ENCODE peak calls at places on chromosomes 1 and 21, in seven cellular contexts. V is fibroblast of mammary gland, O is Panc1, E is RWPE1, K is thyroid gland, I is fibroblast of pulmonary artery, M is HL-60. A is an unnamed sample.

GRCh38 chr1:59549903-59550302 is 253.0 kb downstream of the FGGY start:
- DNase-seq in M (peak; percentile 82), I (peak; percentile 92), O (no peak), V (peak; percentile 91), E (no peak), K (no peak), A (peak; percentile 88)

GRCh38 chr1:183106166-183106565 is 79.9 kb upstream of the LAMC2 start:
- DNase-seq in O (no peak), V (peak; percentile 55), K (no peak), M (no peak), I (no peak), E (no peak), A (no peak)

GRCh38 chr1:14928412-14928811 is 225.1 kb upstream of the TMEM51 start:
- DNase-seq in I (peak; percentile 28), V (no peak), E (no peak), K (no peak), O (no peak), M (no peak), A (no peak)

GRCh38 chr1:13700521-13701273 is 709 bp downstream of the PRDM2 start:
- DNase-seq in I (peak; percentile 39), K (peak; percentile 40), M (peak; percentile 39), V (peak; percentile 34), O (no peak), E (peak; percentile 26), A (peak; percentile 52)

GRCh38 chr1:182707116-182707515 is 22.7 kb upstream of the RGS8 start:
- DNase-seq in K (peak; percentile 63), I (peak; percentile 6), M (no peak), E (no peak), O (no peak), V (no peak), A (no peak)

GRCh38 chr1:181396811-181397210 is 86.5 kb upstream of the CACNA1E start:
- DNase-seq in M (no peak), V (no peak), O (no peak), E (no peak), I (no peak), K (no peak), A (no peak)

GRCh38 chr21:38498057-38498833 is at the start of gene ERG:
- DNase-seq in V (no peak), M (no peak), E (no peak), O (no peak), I (no peak), K (peak; percentile 13), A (no peak)

GRCh38 chr1:191993549-191993948 is 164.7 kb upstream of the RGS18 start:
- DNase-seq in V (peak; percentile 2), M (peak; percentile 6), I (peak; percentile 72), E (no peak), O (no peak), K (no peak), A (no peak)

GRCh38 chr1:12756756-12757433 is 10.9 kb downstream of the CFAP107 start:
- DNase-seq in V (no peak), M (no peak), K (no peak), I (no peak), E (no peak), O (no peak), A (peak; percentile 45)

GRCh38 chr1:30277415-30277814 is 446.0 kb downstream of the MATN1 start:
- DNase-seq in O (no peak), I (no peak), E (no peak), M (no peak), V (no peak), K (no peak), A (no peak)

GRCh38 chr1:54229281-54229891 is 29.4 kb downstream of the MRPL37 start:
- DNase-seq in M (no peak), E (peak; percentile 18), K (no peak), I (peak; percentile 35), O (no peak), V (peak; percentile 53), A (peak; percentile 43)

GRCh38 chr1:151837841-151838490 is 1.7 kb downstream of the C2CD4D start:
- DNase-seq in M (no peak), O (no peak), V (no peak), E (no peak), I (no peak), K (no peak), A (no peak)

GRCh38 chr1:109509176-109510134 is at the start of gene AMIGO1:
- DNase-seq in V (peak; percentile 22), O (no peak), M (peak; percentile 49), I (peak; percentile 42), K (peak; percentile 71), E (peak; percentile 67), A (peak; percentile 27)

DNA sequence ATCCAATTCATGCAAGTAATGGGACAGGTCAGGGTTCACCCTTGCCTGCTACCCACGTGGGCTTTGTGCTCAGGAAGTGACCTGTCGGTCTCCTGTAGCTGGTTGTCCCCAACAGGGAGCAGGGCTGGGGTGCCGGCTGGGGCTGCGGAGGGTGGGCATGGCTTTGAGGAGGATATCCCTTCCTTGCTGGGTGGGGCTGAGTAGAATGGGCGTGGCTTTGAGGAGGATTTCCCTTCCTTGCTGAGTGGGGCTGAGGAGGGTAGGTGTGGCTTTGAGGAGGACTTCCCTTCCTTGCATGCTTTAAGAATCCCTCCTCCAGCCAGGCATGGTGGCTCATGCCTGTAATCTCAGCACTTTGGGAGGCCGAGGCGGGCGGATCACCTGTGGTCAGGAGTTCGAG is 151.3 kb downstream of the CLIC6 start:
- DNase-seq in K (no peak), O (no peak), V (no peak), I (no peak), E (no peak), M (no peak), A (no peak)
- TF ChIP-seq CTCF in K (no peak), O (no peak), V (no peak), I (no peak), E (no peak), M (no peak), A (no peak)

GRCh38 chr1:21669033-21669286 is 197 bp downstream of the RAP1GAP start:
- DNase-seq in K (no peak), O (no peak), E (no peak), V (no peak), I (no peak), M (no peak), A (no peak)

GRCh38 chr1:21666572-21667320 is 2.4 kb downstream of the RAP1GAP start:
- DNase-seq in V (peak; percentile 18), E (no peak), K (no peak), O (no peak), I (peak; percentile 20), M (no peak), A (no peak)

GRCh38 chr1:21669287-21670058 is at the start of gene RAP1GAP:
- DNase-seq in E (no peak), M (peak; percentile 42), I (no peak), V (no peak), O (no peak), K (peak; percentile 76), A (no peak)

GRCh38 chr1:21667348-21668231 is 1.6 kb downstream of the RAP1GAP start:
- DNase-seq in E (no peak), K (no peak), V (no peak), M (no peak), I (no peak), O (no peak), A (no peak)

DNA sequence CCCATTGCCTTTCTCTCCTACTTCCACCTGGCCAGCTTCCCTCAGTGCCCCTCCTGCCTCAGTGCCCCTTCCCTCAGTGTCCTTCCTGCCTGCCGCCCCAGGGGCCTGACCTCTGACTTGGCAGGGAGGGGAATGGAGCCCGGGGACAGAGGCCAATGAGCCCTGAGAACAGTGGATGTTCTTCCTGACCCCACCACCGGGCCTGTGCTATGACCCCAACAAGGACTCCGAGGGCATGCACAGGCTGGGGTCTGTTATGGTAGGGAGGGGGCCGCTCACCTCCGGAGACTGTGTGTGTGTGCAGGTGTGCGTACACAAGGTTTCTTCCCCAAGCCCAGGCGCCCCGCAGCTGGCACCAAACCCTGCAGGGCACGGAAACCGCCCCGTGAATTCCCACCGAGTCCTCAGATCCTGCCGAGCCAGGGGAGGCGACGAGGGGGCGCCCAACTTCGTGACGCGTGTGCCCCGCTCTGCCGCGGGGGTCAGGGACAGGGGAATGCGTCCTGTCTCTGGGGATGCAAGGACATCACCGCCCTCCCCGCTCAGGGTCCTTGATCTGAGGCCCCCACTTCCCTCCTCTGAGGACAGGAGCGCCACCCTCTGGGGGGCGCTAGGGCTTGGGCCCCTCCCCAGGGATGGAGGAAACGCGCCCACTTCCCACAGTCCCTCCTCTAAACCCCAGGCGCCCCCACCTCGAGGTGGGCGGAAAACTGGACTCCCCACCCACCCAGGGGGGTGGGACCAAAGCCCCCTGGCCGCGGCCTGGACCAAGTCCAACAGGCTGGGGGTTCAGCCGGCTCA is 725 bp downstream of the RAP1GAP start:
- DNase-seq in I (no peak), O (no peak), K (no peak), E (no peak), M (no peak), V (no peak), A (no peak)
- TF ChIP-seq CTCF in I (no peak), O (no peak), K (no peak), E (no peak), M (no peak), V (no peak), A (no peak)

GRCh38 chr1:203835476-203835875 is 25.9 kb upstream of the SNRPE start:
- DNase-seq in E (no peak), V (no peak), K (no peak), O (no peak), I (no peak), M (no peak), A (no peak)
- TF ChIP-seq CTCF in E (no peak), V (no peak), K (no peak), O (peak; percentile 41), I (peak; percentile 4), M (no peak), A (no peak)

GRCh38 chr1:3725366-3725765 is 26.9 kb upstream of the CCDC27 start:
- DNase-seq in I (no peak), V (no peak), O (no peak), K (no peak), M (no peak), E (no peak), A (no peak)

GRCh38 chr1:3729594-3730555 is 22.4 kb upstream of the CCDC27 start:
- DNase-seq in E (no peak), M (no peak), V (peak; percentile 6), I (no peak), O (no peak), K (peak; percentile 94), A (peak; percentile 28)

GRCh38 chr1:3727825-3728776 is 24.1 kb upstream of the CCDC27 start:
- DNase-seq in V (no peak), E (no peak), I (no peak), M (no peak), K (no peak), O (no peak), A (no peak)

GRCh38 chr1:3730556-3731247 is 21.5 kb upstream of the CCDC27 start:
- DNase-seq in V (no peak), I (no peak), M (no peak), K (no peak), O (no peak), E (no peak), A (no peak)

DNA sequence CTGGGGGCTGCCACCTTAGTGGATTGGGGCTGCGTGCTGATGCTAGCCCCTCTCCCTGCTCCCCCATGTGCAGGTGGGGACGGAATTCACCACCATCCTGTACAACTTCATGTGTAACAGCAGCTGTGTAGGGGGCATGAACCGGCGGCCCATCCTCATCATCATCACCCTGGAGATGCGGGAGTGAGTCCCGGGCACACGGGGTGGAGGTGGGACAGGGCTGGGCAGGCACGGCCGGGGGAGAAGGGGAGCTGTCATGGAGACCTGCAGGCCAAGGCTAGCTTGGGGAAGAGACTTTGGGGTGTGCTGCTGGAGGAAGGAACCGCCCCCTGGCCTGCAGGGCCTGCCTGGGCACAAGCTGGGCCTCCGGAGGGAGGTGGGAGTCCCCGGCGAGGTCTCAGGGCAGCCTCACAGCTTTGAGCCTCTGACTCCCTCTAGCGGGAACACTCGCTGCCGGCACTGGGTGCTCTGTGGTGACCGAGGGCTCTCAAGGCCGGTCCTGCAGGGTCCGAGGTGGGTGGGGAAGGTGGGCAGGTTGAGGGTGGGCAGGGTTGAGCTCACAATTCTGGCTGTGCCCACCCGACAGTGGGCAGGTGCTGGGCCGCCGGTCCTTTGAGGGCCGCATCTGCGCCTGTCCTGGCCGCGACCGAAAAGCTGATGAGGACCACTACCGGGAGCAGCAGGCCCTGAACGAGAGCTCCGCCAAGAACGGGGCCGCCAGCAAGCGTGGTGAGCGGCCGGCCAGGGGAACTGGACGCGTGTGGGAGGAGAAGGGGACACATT is 25.0 kb upstream of the CCDC27 start:
- DNase-seq in V (peak; percentile 8), K (peak; percentile 26), E (no peak), O (no peak), I (peak; percentile 30), M (no peak), A (no peak)
- TF ChIP-seq CTCF in V (peak; percentile 53), K (no peak), E (peak; percentile 29), O (peak; percentile 89), I (peak; percentile 54), M (peak; percentile 47), A (peak; percentile 44)